ENCODE peak calls at places on chromosomes 5 and 9, in six cellular contexts. G, E, B, Y, S and I are unnamed samples.

GRCh38 chr5:137313526-137314175 is 185.5 kb downstream of the SPOCK1 start:
- DNase-seq in S (no peak), G (no peak), B (no peak), E (no peak), Y (no peak), I (no peak)

GRCh38 chr5:92552206-92553160 is 1028.5 kb downstream of the NR2F1-AS1 start:
- DNase-seq in Y (peak; percentile 99), B (no peak), E (no peak), G (peak; percentile 85), S (no peak), I (peak; percentile 99)

GRCh38 chr5:95901676-95902646 is 59.7 kb downstream of the ELL2 start:
- DNase-seq in Y (peak; percentile 90), S (no peak), B (no peak), G (no peak), E (no peak), I (no peak)

GRCh38 chr5:78597858-78598415 is 50.6 kb downstream of the LHFPL2 start:
- DNase-seq in E (no peak), Y (peak; percentile 90), S (no peak), B (no peak), G (no peak), I (no peak)

GRCh38 chr9:137725598-137725997 is 106.8 kb downstream of the EHMT1 start:
- DNase-seq in Y (no peak), E (no peak), G (no peak), B (no peak), S (no peak), I (no peak)

GRCh38 chr9:111939322-111939721 is 42.7 kb downstream of the UGCG start:
- DNase-seq in G (no peak), E (no peak), B (no peak), S (no peak), Y (peak; percentile 53), I (no peak)

GRCh38 chr5:125756456-125756855 is 666.8 kb upstream of the GRAMD2B start:
- DNase-seq in S (no peak), B (no peak), E (no peak), Y (peak; percentile 58), G (no peak), I (no peak)

GRCh38 chr9:107548298-107549142 is 59.0 kb upstream of the KLF4 start:
- DNase-seq in G (peak; percentile 81), Y (peak; percentile 98), S (no peak), B (no peak), E (no peak), I (peak; percentile 87)

GRCh38 chr9:15299374-15299939 is 7.6 kb downstream of the TTC39B start:
- DNase-seq in S (peak; percentile 4), B (no peak), Y (no peak), G (no peak), E (no peak), I (no peak)

GRCh38 chr5:58259685-58260152 is 200.2 kb downstream of the PLK2 start:
- DNase-seq in G (peak; percentile 97), E (peak; percentile 75), Y (peak; percentile 95), S (no peak), B (no peak), I (peak; percentile 87)

GRCh38 chr9:107547772-107548297 is 58.3 kb upstream of the KLF4 start:
- DNase-seq in G (no peak), E (no peak), B (no peak), S (no peak), Y (peak; percentile 19), I (no peak)

GRCh38 chr5:143648696-143649095 is 163.3 kb upstream of the HMHB1 start:
- DNase-seq in Y (peak; percentile 24), E (peak; percentile 46), G (no peak), S (no peak), B (no peak), I (no peak)

GRCh38 chr5:1536298-1537165 is 12.8 kb upstream of the LPCAT1 start:
- DNase-seq in B (no peak), G (no peak), E (no peak), Y (peak; percentile 60), S (peak; percentile 58), I (no peak)

GRCh38 chr5:3595102-3595961 is at the start of gene IRX1:
- DNase-seq in Y (no peak), S (no peak), B (peak; percentile 88), G (no peak), E (peak; percentile 81), I (no peak)

GRCh38 chr5:88833371-88834107 is 49.4 kb downstream of the MEF2C start:
- DNase-seq in S (peak; percentile 29), Y (peak; percentile 87), G (no peak), E (peak; percentile 24), B (no peak), I (no peak)

GRCh38 chr5:160548949-160549665 is 127.5 kb downstream of the PTTG1 start:
- DNase-seq in B (no peak), S (no peak), E (no peak), G (peak; percentile 45), Y (peak; percentile 45), I (no peak)

GRCh38 chr5:144333336-144333920 is 162.8 kb downstream of the KCTD16 start:
- DNase-seq in G (no peak), Y (no peak), E (no peak), S (no peak), B (no peak), I (no peak)

GRCh38 chr9:110887276-110887675 is 151.0 kb downstream of the LPAR1 start:
- DNase-seq in S (no peak), E (no peak), G (no peak), Y (no peak), B (no peak), I (no peak)

GRCh38 chr5:80487829-80488708 is at the start of gene FAM151B:
- DNase-seq in G (peak; percentile 88), E (peak; percentile 97), Y (peak; percentile 84), S (peak; percentile 51), B (peak; percentile 97), I (no peak)

GRCh38 chr5:156475182-156475830 is 148.3 kb downstream of the SGCD start:
- DNase-seq in B (no peak), G (no peak), E (no peak), S (no peak), Y (no peak), I (no peak)

GRCh38 chr5:156476704-156477103 is 149.7 kb downstream of the SGCD start:
- DNase-seq in S (no peak), Y (no peak), G (no peak), E (no peak), B (no peak), I (no peak)

GRCh38 chr5:156477196-156477595 is 150.2 kb downstream of the SGCD start:
- DNase-seq in B (no peak), G (no peak), Y (no peak), S (no peak), E (no peak), I (no peak)

GRCh38 chr5:156474251-156474650 is 147.3 kb downstream of the SGCD start:
- DNase-seq in E (peak; percentile 19), Y (peak; percentile 23), G (no peak), S (no peak), B (peak; percentile 13), I (no peak)

GRCh38 chr5:156475831-156476551 is 149.0 kb downstream of the SGCD start:
- DNase-seq in E (peak; percentile 29), B (peak; percentile 49), Y (peak; percentile 70), S (no peak), G (peak; percentile 98), I (peak; percentile 79)
- TF ChIP-seq CTCF in E (peak; percentile 1), B (no peak), Y (no peak), S (no peak), G (no peak), I (peak; percentile 35)

DNA sequence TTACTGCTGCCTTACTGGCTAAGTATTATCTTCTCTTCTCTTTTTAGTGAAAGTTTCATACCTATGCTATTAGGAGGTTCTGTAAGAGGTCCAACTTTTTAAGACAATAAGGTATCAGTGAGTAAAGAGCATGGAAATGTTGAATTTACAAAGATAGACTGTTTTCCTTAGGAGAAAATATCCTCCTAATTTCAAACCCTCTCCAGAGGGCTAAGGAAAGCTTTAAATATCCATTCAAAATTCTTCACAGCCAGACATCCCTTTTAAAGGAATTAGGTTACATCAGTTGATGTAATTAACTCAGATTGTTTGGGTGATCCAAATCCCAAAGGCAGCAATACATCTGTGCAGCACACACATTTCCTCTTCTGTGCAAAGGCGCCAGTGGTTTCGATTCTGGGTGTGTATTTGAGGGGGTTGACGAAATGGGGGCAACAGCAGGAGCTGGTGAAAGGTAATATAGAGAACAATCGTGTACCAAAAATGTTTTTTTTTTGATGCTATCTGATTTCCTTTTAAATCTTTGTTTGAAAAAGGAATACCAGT is 273.8 kb upstream of the RPS23 start:
- DNase-seq in B (no peak), S (no peak), Y (no peak), G (no peak), E (no peak), I (no peak)
- H3K4me3 ChIP-seq in B (no peak overlapping the region), S (no peak overlapping the region), Y (no peak overlapping the region), G (no peak overlapping the region), E (no peak overlapping the region), I (no peak overlapping the region)

GRCh38 chr5:18276939-18277338 is 642.7 kb downstream of the TAF11L14 start:
- DNase-seq in S (no peak), E (no peak), G (no peak), B (no peak), Y (no peak), I (no peak)

GRCh38 chr5:18285257-18285656 is 651.0 kb downstream of the TAF11L14 start:
- DNase-seq in B (no peak), E (no peak), G (no peak), S (no peak), Y (no peak), I (no peak)

GRCh38 chr5:18281947-18282557 is 647.8 kb downstream of the TAF11L14 start:
- DNase-seq in Y (peak; percentile 76), B (peak; percentile 25), E (peak; percentile 32), G (peak; percentile 5), S (peak; percentile 25), I (peak; percentile 9)
- TF ChIP-seq CTCF in Y (peak; percentile 44), B (peak; percentile 61), E (peak; percentile 52), G (peak; percentile 49), S (peak; percentile 79), I (peak; percentile 34)

DNA sequence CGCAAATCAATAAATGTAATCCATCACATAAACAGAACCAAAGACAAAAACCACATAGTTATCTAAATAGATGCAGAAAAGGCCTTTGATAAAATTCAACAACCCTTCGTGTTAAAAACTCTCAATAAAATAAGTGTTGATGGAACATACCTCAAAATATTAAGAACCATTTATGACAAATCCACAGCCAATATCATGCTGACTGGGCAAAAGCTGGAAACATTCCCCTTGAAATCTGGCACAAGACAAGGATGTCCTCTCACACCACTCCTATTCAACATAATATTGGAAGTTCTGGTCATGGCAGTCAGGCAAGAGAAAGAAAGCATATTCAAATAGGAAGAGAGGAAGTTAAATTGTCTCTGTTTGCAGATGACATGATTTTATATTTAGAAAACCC is 1946.3 kb upstream of the CDH9 start:
- DNase-seq in E (no peak), B (no peak), S (no peak), G (no peak), Y (no peak), I (no peak)
- H3K4me3 ChIP-seq in E (no peak overlapping the region), B (no peak overlapping the region), S (no peak overlapping the region), G (no peak overlapping the region), Y (no peak overlapping the region), I (no peak overlapping the region)

DNA sequence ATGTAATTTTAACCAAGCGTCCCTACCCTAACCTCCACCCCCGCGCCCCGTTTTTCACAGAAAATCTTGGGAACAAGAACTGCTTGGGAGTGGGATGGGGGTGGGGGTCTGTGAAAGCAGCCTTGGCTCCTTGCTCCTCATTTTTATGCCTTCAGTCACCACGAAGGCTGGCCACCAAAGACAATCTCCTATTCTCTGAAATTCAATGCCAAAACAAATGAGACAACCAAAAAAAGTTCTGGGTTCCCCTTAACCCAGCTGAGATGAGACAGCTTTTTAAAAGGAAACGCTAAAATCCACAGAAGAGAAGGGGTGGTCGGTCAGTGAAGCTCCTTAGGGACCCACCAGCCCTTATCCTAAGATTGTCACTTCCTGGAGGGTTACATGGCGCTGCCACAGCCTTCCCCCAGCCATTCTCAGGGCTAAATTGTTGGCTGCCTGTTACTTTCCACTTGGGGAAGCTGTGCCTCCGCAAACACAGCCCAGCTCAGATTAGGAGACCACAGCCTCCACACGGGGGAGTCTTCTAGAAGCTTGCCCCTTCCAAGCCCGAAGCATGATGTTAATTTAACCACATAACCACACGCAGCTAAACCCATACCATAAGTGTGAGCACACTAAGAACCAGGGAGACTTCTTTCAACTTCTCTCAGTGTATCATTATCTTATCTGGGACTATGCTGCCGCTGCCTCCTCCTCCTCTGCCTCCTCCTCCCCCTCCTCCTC is 136.3 kb downstream of the FOXD1 start:
- DNase-seq in Y (peak; percentile 81), E (peak; percentile 62), B (peak; percentile 50), G (peak; percentile 39), S (peak; percentile 4), I (peak; percentile 97)
- TF ChIP-seq CTCF in Y (peak; percentile 28), E (peak; percentile 72), B (no peak), G (peak; percentile 23), S (no peak), I (peak; percentile 77)